ENCODE peak calls at places on chromosome X, in four cellular contexts. A, H, P and O are unnamed samples.

GRCh38 chrX:132933170-132933569 is 25.3 kb downstream of the HS6ST2 start:
- DNase-seq in H (no peak), A (no peak), P (no peak), O (no peak)

GRCh38 chrX:130176942-130177341 is 5.2 kb downstream of the RAB33A start:
- DNase-seq in P (no peak), A (no peak), H (no peak), O (no peak)

GRCh38 chrX:4710618-4711433 is 997.4 kb upstream of the PRKX start:
- DNase-seq in P (no peak), H (no peak), A (no peak), O (no peak)

GRCh38 chrX:39969099-39969825 is 128.5 kb downstream of the BCOR start:
- DNase-seq in P (no peak), H (no peak), A (no peak), O (no peak)

GRCh38 chrX:39020051-39020669 is 218.9 kb downstream of the MID1IP1 start:
- DNase-seq in H (no peak), P (no peak), A (no peak), O (no peak)

GRCh38 chrX:16125520-16126149 is 2.3 kb downstream of the GRPR start:
- DNase-seq in A (no peak), H (no peak), P (no peak), O (no peak)

GRCh38 chrX:39309018-39309620 is 507.9 kb downstream of the MID1IP1 start:
- DNase-seq in H (no peak), P (no peak), A (no peak), O (no peak)

GRCh38 chrX:47608130-47608810 is 11.4 kb downstream of the SYN1 start:
- DNase-seq in P (no peak), H (no peak), A (peak), O (no peak)

GRCh38 chrX:13891367-13892146 is 74.7 kb upstream of the GPM6B start:
- DNase-seq in A (no peak), P (no peak), H (no peak), O (no peak)

GRCh38 chrX:107678957-107679740 is 50.8 kb downstream of the PRPS1 start:
- DNase-seq in H (no peak), A (peak), P (no peak), O (no peak)

GRCh38 chrX:40169193-40170086 is 71.7 kb upstream of the BCOR start:
- DNase-seq in H (peak), P (no peak), A (peak), O (peak)

GRCh38 chrX:3743821-3744439 is 30.5 kb upstream of the PRKX start:
- DNase-seq in P (no peak), A (no peak), H (no peak), O (no peak)

GRCh38 chrX:17495052-17495451 is 120.1 kb downstream of the NHS start:
- DNase-seq in H (no peak), A (no peak), P (no peak), O (no peak)

GRCh38 chrX:97700547-97700946 is 816.8 kb downstream of the RPA4 start:
- DNase-seq in P (no peak), A (no peak), H (no peak), O (no peak)

GRCh38 chrX:67415937-67416336 is 127.9 kb upstream of the AR start:
- DNase-seq in A (no peak), H (no peak), P (no peak), O (no peak)

GRCh38 chrX:43958529-43958928 is 14.7 kb downstream of the NDP start:
- DNase-seq in H (peak), P (peak), A (no peak), O (peak)

GRCh38 chrX:109886122-109886761 is 116.7 kb upstream of the TMEM164 start:
- DNase-seq in H (peak), P (no peak), A (no peak), O (no peak)
- TF ChIP-seq CTCF in H (peak), P (peak), A (peak), O (peak)

DNA sequence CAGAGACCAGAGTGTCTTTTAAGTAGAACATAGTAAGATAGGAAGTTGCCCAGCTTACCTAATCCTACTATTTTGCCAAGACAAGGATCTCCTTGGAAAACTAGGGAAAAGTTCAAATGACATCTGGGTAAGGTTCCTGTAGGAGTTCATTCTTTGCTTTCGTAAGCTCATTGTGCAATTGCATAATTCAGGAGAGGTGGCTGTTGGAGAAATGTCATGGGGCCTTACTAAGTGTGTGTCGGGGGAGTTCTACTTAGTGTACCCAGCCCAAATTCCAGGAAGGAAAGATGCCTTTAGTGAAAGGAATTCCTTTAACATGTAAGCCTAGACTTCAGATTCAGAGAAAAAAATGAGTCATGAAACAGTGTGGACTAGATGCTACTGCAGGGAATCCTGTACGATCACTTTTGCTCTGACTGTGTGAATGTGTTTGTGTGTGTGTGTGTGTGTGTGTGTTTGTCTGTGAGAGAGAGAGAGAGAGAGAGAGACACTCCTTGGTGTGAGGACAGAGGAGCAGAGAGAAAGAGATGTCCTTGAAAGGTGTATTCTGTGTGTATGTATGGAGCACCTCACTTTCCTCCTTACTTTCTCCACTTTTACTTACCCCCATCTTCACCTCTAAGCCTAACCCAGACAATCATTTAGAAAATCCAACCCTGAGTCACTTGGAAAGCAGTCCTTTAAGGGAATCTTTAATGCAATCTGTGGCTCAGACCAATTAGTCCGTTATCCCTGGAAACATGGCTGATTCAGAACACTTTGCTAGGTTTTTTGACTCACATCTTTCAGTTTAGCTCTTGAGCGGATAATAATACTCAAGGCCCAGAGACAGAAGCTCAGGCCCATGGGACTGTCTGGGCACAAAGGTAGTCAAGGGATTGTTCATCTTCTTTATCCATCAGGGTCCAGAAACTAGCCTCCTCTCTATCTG is 114.5 kb upstream of the ACSL4 start:
- DNase-seq in H (no peak), A (no peak), P (peak), O (peak)
- H3K4me3 ChIP-seq in H (no peak), A (no peak), P (no peak), O (no peak)

GRCh38 chrX:63917296-63917695 is 132.3 kb upstream of the ARHGEF9 start:
- DNase-seq in H (no peak), A (no peak), P (peak), O (no peak)

GRCh38 chrX:63920875-63921274 is 135.9 kb upstream of the ARHGEF9 start:
- DNase-seq in P (no peak), A (no peak), H (no peak), O (no peak)

GRCh38 chrX:63919081-63919480 is 134.1 kb upstream of the ARHGEF9 start:
- DNase-seq in A (no peak), P (no peak), H (no peak), O (no peak)

GRCh38 chrX:63922221-63922620 is 137.2 kb upstream of the ARHGEF9 start:
- DNase-seq in H (no peak), P (peak), A (no peak), O (peak)

GRCh38 chrX:63918611-63919010 is 133.6 kb upstream of the ARHGEF9 start:
- DNase-seq in A (no peak), P (no peak), H (no peak), O (no peak)
- TF ChIP-seq CTCF in A (no peak), P (peak), H (no peak), O (no peak)

GRCh38 chrX:147916375-147916968 is 4.8 kb downstream of the FMR1 start:
- DNase-seq in H (no peak), A (no peak), P (no peak), O (no peak)

GRCh38 chrX:147912093-147912801 is 528 bp downstream of the FMR1 start:
- DNase-seq in P (no peak), H (no peak), A (peak), O (no peak)

GRCh38 chrX:147913570-147913969 is 1.9 kb downstream of the FMR1 start:
- DNase-seq in P (no peak), H (no peak), A (no peak), O (no peak)

GRCh38 chrX:147911192-147912022 is at the start of gene FMR1:
- DNase-seq in H (peak), P (peak), A (peak), O (peak)

DNA sequence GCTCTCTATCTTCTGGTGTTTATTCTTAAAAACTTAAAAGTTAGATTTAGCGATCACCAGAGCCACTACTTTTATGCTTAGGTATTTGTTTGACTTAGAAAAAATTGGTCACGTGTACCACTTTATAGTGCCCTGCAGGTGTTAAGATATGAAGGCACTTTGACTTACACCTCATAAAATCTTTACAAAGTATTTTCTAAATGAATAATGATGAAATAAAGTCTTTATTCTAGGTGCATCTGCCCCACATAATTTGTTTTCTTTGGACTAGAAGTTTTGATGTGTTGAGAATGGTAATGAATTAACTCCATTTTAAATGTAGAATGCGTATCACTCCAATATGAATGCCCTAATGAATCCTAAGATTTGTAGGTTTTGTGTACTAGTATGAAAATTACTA is 2.9 kb downstream of the FMR1 start:
- DNase-seq in H (no peak), A (no peak), P (no peak), O (no peak)
- H3K4me3 ChIP-seq in H (no peak), A (no peak), P (no peak), O (no peak)

GRCh38 chrX:79477691-79478090 is 110.6 kb upstream of the ITM2A start:
- DNase-seq in H (no peak), P (no peak), A (no peak), O (no peak)
- TF ChIP-seq CTCF in H (no peak), P (no peak), A (no peak), O (no peak)

DNA sequence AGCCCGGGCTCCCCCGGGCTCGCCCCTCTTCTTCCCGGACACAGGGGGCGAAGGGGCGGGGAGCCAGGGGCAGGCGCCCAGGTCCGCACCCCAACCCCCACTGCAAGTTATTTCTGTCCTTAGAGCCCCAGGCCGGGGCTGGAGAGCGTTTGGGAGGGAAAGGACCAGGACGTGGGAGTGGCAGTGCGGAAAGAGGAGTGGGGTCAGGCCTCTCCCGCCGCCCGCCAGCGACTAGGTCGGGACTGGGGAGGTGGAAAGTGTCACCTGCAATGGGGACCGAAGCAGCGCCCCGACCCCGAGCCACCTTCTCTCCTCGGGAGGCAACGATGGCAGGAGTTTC is 351 bp downstream of the CCDC160 start:
- DNase-seq in A (no peak), P (no peak), H (no peak), O (no peak)
- H3K4me3 ChIP-seq in A (peak), P (peak), H (peak), O (no peak)

GRCh38 chrX:26442340-26442739 is 226.4 kb downstream of the MAGEB5 start:
- DNase-seq in A (no peak), H (no peak), P (no peak), O (peak)
- TF ChIP-seq CTCF in A (no peak), H (peak), P (peak), O (peak)

DNA sequence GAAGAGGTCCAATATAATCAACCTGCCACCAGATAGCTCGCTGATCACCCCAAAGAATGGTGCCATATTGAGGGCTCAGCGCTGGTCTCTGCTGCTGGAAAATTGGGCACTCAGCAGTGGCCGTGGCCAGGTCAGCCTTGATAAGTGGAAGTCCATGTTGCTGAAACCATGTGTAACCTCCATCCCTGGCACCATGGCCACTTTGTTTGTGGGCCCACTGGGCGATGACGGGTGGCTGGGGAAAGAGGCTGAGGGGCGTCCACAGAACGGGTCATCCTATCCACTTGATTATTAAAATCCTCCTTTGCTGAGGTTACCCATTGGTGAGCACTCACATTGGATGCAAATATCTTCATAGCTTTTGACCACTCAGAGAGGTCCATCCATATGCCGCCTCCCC is 7.7 kb downstream of the F8A2 start:
- DNase-seq in H (no peak), A (no peak), P (no peak), O (no peak)
- H3K4me3 ChIP-seq in H (no peak), A (no peak), P (no peak), O (no peak)

DNA sequence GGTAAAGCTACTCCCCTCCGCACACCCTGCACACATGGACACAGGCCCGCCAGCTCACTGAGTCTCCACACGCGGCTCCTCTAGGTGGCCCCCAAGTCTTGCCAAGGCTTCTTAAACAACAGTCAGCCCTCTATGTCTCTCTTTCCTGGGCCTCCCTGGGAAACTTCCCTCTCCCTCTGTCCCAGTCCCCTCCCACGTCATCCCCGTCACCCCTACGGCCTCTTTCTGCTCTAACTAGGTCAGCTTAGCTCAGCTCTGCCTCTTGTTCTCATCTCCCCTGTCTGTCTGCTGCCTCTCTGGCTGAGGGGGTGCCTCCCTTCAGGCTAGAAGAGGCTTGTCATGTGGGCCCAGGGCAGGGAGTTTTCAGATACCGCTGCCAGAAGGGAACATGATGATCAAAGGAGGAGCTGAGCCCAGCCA is 38.8 kb downstream of the SEPTIN6 start:
- DNase-seq in H (no peak), P (no peak), A (no peak), O (no peak)
- TF ChIP-seq CTCF in H (no peak), P (peak), A (no peak), O (peak)